ENCODE peak calls at places on chromosomes 13 and 19, in seven cellular contexts. A, P, S, D, N, M and B are unnamed samples.
A peak's percentile ranks its signal among the peaks of the same experiment; 100 is the strongest.

GRCh38 chr19:16160943-16161560 is 12.3 kb downstream of the CIB3 start:
- DNase-seq in A (peak; percentile 52), P (no peak), S (peak; percentile 89), D (no peak), N (no peak), M (peak; percentile 96), B (no peak)

GRCh38 chr19:28915737-28916460 is 297.1 kb downstream of the UQCRFS1 start:
- DNase-seq in A (no peak), P (no peak), S (no peak), D (no peak), N (no peak), M (no peak), B (no peak)

GRCh38 chr19:6774821-6775707 is 2.6 kb downstream of the VAV1 start:
- DNase-seq in A (no peak), P (no peak), S (no peak), D (no peak), N (no peak), M (no peak), B (peak; percentile 38)

GRCh38 chr13:26326562-26326961 is 72.6 kb downstream of the CDK8 start:
- DNase-seq in A (no peak), P (no peak), S (no peak), D (no peak), N (no peak), M (no peak), B (no peak)

GRCh38 chr13:64278493-64278892 is 2862.8 kb upstream of the PCDH20 start:
- DNase-seq in A (peak; percentile 58), P (no peak), S (peak; percentile 38), D (no peak), N (no peak), M (peak; percentile 69), B (no peak)

GRCh38 chr19:51338563-51339312 is 3.2 kb downstream of the VSIG10L start:
- DNase-seq in A (peak; percentile 31), P (peak; percentile 82), S (peak; percentile 64), D (peak; percentile 88), N (peak; percentile 92), M (peak; percentile 65), B (peak; percentile 94)

GRCh38 chr19:35479278-35479677 is 11.0 kb downstream of the KRTDAP start:
- DNase-seq in A (no peak), P (no peak), S (no peak), D (no peak), N (no peak), M (no peak), B (no peak)

GRCh38 chr13:91719033-91719432 is 320.6 kb downstream of the GPC5 start:
- DNase-seq in A (no peak), P (no peak), S (peak; percentile 2), D (no peak), N (no peak), M (no peak), B (no peak)

GRCh38 chr13:39451860-39452301 is 151.1 kb downstream of the LHFPL6 start:
- DNase-seq in A (peak; percentile 58), P (no peak), S (peak; percentile 37), D (no peak), N (no peak), M (no peak), B (no peak)

GRCh38 chr13:80649274-80649673 is 308.3 kb upstream of the SPRY2 start:
- DNase-seq in A (no peak), P (no peak), S (no peak), D (no peak), N (no peak), M (no peak), B (no peak)

GRCh38 chr19:43651758-43652545 is 12.3 kb upstream of the CADM4 start:
- DNase-seq in A (peak; percentile 47), P (peak; percentile 59), S (peak; percentile 66), D (peak; percentile 46), N (no peak), M (peak; percentile 49), B (peak; percentile 75)

GRCh38 chr19:6126335-6126974 is 9.0 kb upstream of the ACSBG2 start:
- DNase-seq in A (peak; percentile 35), P (no peak), S (peak; percentile 69), D (no peak), N (no peak), M (peak; percentile 74), B (peak; percentile 55)

GRCh38 chr13:106493569-106493968 is 41.9 kb downstream of the EFNB2 start:
- DNase-seq in A (no peak), P (peak; percentile 60), S (no peak), D (no peak), N (no peak), M (no peak), B (no peak)

GRCh38 chr19:53525922-53526321 is 12.0 kb upstream of the ZNF331 start:
- DNase-seq in A (no peak), P (no peak), S (no peak), D (no peak), N (no peak), M (no peak), B (no peak)

GRCh38 chr19:7522923-7523667 is 671 bp downstream of the MCOLN1 start:
- DNase-seq in A (no peak), P (no peak), S (peak; percentile 20), D (no peak), N (no peak), M (no peak), B (peak; percentile 42)

GRCh38 chr13:19264711-19265110 is 83.1 kb upstream of the TUBA3C start:
- DNase-seq in A (no peak), P (no peak), S (no peak), D (no peak), N (no peak), M (no peak), B (no peak)

GRCh38 chr19:15115080-15115479 is 7.9 kb downstream of the SYDE1 start:
- DNase-seq in A (peak; percentile 4), P (no peak), S (peak; percentile 81), D (no peak), N (no peak), M (no peak), B (no peak)

GRCh38 chr19:4388171-4389063 is 11.9 kb downstream of the SH3GL1 start:
- DNase-seq in A (no peak), P (no peak), S (no peak), D (no peak), N (no peak), M (peak; percentile 85), B (peak; percentile 58)

GRCh38 chr19:42284641-42285341 is 15.7 kb downstream of the CIC start:
- DNase-seq in A (no peak), P (no peak), S (no peak), D (no peak), N (peak; percentile 68), M (no peak), B (peak; percentile 56)

GRCh38 chr19:46613525-46613924 is 11.4 kb downstream of the PTGIR start:
- DNase-seq in A (no peak), P (no peak), S (no peak), D (no peak), N (no peak), M (no peak), B (no peak)

GRCh38 chr13:40115456-40115855 is 460.0 kb downstream of the COG6 start:
- DNase-seq in A (no peak), P (no peak), S (no peak), D (no peak), N (no peak), M (no peak), B (no peak)

GRCh38 chr19:49363265-49364082 is at the start of gene DKKL1:
- DNase-seq in A (peak; percentile 97), P (peak; percentile 100), S (peak; percentile 99), D (peak; percentile 99), N (peak; percentile 99), M (peak; percentile 97), B (peak; percentile 100)

GRCh38 chr19:2050991-2051770 is at the start of gene MKNK2:
- DNase-seq in A (peak; percentile 65), P (peak; percentile 92), S (peak; percentile 77), D (peak; percentile 97), N (peak; percentile 93), M (peak; percentile 46), B (peak; percentile 97)
- TF ChIP-seq CTCF in A (peak; percentile 46), P (peak; percentile 52), S (no peak), D (peak; percentile 54), N (peak; percentile 41), M (peak; percentile 63), B (peak; percentile 68)

DNA sequence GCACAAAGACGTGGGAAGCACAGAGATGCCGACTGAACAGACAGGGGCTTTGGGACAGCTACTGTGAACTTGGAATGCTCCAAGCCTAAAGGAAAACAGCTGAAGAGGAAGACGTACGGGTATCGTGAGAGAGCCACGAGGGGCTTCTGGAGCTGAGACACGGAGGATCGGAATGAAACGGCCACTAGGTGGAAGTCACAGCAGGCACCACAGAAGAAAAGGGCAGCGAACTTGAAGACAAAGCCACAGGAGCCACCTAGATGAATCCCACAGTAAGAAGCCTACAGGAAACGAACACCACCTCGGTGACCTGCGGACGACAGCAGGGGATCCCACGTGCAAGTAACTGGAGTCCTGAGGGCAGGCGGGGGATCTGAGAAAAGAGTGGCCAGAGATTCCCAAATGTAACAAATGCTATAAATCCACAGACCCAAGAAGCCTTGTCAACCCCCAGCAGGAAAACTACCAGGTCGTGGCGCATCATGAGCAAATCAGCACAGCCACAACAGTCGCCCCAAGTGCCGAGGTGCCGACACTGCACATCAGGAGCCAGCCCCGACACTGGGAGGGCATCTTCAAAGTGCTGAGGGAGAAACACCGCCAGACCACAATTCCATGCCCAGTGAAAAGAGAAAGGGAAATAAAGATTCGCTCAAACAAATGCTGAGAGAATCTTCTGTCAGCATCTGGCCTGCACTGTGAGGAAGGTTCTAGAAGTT is 39.3 kb upstream of the ISYNA1 start:
- DNase-seq in A (no peak), P (no peak), S (no peak), D (no peak), N (no peak), M (no peak), B (no peak)
- TF ChIP-seq CTCF in A (peak; percentile 23), P (no peak), S (peak; percentile 8), D (peak; percentile 12), N (peak; percentile 6), M (no peak), B (peak; percentile 15)

DNA sequence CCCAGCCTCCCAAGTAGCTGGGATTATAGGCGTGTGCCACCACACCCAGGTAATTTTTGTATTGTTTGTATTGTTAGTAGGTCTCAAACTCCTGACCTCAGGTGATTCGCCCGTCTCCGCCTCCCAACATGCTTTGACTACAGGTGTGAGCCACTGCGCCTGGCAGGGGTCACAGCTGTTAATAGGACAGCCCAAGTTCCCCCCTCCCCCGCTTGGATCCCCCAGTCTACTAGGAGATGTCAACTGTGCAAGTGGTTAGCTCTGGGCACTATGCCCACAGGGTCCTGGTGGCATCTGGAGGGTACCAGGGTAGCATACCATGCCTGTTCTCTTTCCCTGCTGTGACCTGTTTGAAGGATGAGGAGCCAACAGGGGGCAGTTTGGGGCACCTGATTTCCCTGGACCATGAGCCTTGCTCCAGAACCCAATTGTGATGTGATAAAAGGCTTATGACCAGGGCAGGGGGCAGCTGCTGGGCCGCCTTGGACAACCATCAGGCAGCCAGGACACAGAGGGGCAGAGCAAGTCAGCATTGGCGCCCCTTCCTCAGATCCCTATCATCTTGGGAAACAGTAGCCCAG is at the start of gene TSPAN16:
- DNase-seq in A (no peak), P (no peak), S (no peak), D (no peak), N (no peak), M (no peak), B (peak; percentile 10)
- TF ChIP-seq CTCF in A (no peak), P (no peak), S (no peak), D (no peak), N (no peak), M (no peak), B (peak; percentile 8)

DNA sequence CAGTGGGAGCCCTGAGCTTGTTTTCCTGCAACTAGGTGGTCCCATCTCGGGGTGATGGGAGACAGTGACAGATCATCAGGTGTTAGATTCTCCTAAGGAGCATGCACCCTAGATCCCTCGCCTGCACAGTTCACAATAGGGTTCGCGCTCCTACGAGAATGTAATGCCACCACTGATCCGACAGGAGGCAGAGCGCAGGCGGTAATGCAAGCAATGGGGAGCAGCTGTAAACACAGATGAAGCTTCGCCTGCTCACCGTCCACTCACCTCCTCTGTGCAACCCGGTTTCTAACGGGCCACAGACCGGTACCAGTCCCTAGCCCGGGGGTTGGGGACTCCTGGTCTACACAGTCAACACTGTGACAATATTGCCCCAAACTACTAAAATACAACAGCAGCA is 38.8 kb downstream of the CARD8 start:
- DNase-seq in A (no peak), P (no peak), S (no peak), D (no peak), N (no peak), M (no peak), B (peak; percentile 59)
- TF ChIP-seq CTCF in A (no peak), P (no peak), S (no peak), D (peak; percentile 35), N (no peak), M (no peak), B (peak; percentile 56)